ENCODE peak calls at places on chromosomes 6 and 20, in five cellular contexts. T is CD4-positive, alpha-beta memory T cell; Q is psoas muscle; F is neural progenitor cell; Y is uterus. K is an unnamed sample.

GRCh38 chr6:20540683-20541082 is 6.4 kb downstream of the CDKAL1 start:
- DNase-seq in T (no peak), Q (no peak), F (no peak), Y (no peak), K (no peak)

GRCh38 chr6:15427360-15428070 is 181.6 kb downstream of the JARID2 start:
- DNase-seq in T (no peak), Q (no peak), F (no peak), Y (no peak), K (no peak)

GRCh38 chr6:108078191-108078590 is 3.6 kb upstream of the OSTM1 start:
- DNase-seq in T (no peak), Q (no peak), F (no peak), Y (no peak), K (no peak)

GRCh38 chr20:34639755-34640222 is 37.1 kb downstream of the PIGU start:
- DNase-seq in T (no peak), Q (no peak), F (no peak), Y (no peak), K (no peak)

GRCh38 chr6:12962529-12962928 is 246.0 kb downstream of the PHACTR1 start:
- DNase-seq in T (no peak), Q (no peak), F (no peak), Y (no peak), K (no peak)

GRCh38 chr6:156780117-156780641 is 3.0 kb downstream of the ARID1B start:
- DNase-seq in T (peak; percentile 70), Q (no peak), F (peak; percentile 80), Y (peak; percentile 43), K (peak; percentile 69)

GRCh38 chr6:135640449-135641111 is 143.0 kb upstream of the AHI1 start:
- DNase-seq in T (no peak), Q (no peak), F (no peak), Y (no peak), K (no peak)

GRCh38 chr6:90502866-90503407 is 83.9 kb downstream of the MAP3K7 start:
- DNase-seq in T (no peak), Q (no peak), F (peak; percentile 71), Y (no peak), K (peak; percentile 39)

GRCh38 chr20:35327074-35327976 is 35.1 kb upstream of the FAM83C start:
- DNase-seq in T (no peak), Q (no peak), F (no peak), Y (no peak), K (peak; percentile 92)

GRCh38 chr6:44073612-44074382 is 53.5 kb downstream of the MRPL14 start:
- DNase-seq in T (no peak), Q (no peak), F (no peak), Y (no peak), K (peak; percentile 47)

GRCh38 chr6:39076993-39077535 is 28.5 kb downstream of the GLP1R start:
- DNase-seq in T (no peak), Q (no peak), F (no peak), Y (no peak), K (no peak)

GRCh38 chr20:38184098-38184497 is 19.0 kb upstream of the TGM2 start:
- DNase-seq in T (no peak), Q (no peak), F (no peak), Y (no peak), K (peak; percentile 69)

GRCh38 chr20:57653546-57653900 is 33.3 kb upstream of the ZBP1 start:
- DNase-seq in T (no peak), Q (peak; percentile 50), F (no peak), Y (no peak), K (no peak)

GRCh38 chr20:25006431-25007167 is 14.0 kb upstream of the APMAP start:
- DNase-seq in T (no peak), Q (peak; percentile 41), F (no peak), Y (no peak), K (no peak)

GRCh38 chr6:35427851-35428321 is 24.3 kb upstream of the FANCE start:
- DNase-seq in T (no peak), Q (no peak), F (no peak), Y (no peak), K (no peak)

GRCh38 chr20:58938541-58938940 is 42.5 kb upstream of the NELFCD start:
- DNase-seq in T (no peak), Q (no peak), F (no peak), Y (no peak), K (no peak)

GRCh38 chr6:41584205-41584604 is 38.0 kb downstream of the FOXP4 start:
- DNase-seq in T (no peak), Q (no peak), F (no peak), Y (no peak), K (no peak)

GRCh38 chr6:41586564-41586963 is 40.4 kb downstream of the FOXP4 start:
- DNase-seq in T (no peak), Q (no peak), F (no peak), Y (no peak), K (no peak)

GRCh38 chr6:41587223-41587879 is 41.2 kb downstream of the FOXP4 start:
- DNase-seq in T (no peak), Q (no peak), F (no peak), Y (no peak), K (no peak)

GRCh38 chr6:41584668-41585205 is 38.6 kb downstream of the FOXP4 start:
- DNase-seq in T (no peak), Q (no peak), F (peak; percentile 69), Y (no peak), K (peak; percentile 91)

DNA sequence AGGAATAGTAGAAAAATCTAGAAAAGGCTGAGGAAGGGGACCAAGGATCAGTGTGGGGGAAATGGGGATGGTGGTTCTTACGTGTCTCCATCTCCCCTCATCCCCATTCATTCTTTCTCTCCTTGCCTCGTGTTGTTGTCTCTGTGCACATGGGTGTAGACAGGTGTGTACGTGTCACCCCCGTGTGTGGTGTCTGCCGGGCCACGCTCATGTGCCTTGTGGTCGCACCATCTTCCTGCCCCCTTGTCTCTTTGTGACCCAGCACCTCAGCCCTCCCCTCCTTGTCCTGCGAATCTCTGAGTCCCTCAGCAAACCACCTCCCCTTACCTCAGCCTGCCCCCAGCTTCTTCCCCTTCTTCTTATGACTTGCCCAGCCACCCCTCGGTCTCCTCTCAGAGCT is 39.4 kb downstream of the FOXP4 start:
- DNase-seq in T (no peak), Q (no peak), F (no peak), Y (no peak), K (no peak)
- H3K4me1 ChIP-seq in T (no peaks in the 10 kb centered on the region), Q (peaks cover 22% of the 10 kb centered on the region), F (peaks cover 45% of the 10 kb centered on the region), Y (no peaks in the 10 kb centered on the region), K (peaks cover 49% of the 10 kb centered on the region)

DNA sequence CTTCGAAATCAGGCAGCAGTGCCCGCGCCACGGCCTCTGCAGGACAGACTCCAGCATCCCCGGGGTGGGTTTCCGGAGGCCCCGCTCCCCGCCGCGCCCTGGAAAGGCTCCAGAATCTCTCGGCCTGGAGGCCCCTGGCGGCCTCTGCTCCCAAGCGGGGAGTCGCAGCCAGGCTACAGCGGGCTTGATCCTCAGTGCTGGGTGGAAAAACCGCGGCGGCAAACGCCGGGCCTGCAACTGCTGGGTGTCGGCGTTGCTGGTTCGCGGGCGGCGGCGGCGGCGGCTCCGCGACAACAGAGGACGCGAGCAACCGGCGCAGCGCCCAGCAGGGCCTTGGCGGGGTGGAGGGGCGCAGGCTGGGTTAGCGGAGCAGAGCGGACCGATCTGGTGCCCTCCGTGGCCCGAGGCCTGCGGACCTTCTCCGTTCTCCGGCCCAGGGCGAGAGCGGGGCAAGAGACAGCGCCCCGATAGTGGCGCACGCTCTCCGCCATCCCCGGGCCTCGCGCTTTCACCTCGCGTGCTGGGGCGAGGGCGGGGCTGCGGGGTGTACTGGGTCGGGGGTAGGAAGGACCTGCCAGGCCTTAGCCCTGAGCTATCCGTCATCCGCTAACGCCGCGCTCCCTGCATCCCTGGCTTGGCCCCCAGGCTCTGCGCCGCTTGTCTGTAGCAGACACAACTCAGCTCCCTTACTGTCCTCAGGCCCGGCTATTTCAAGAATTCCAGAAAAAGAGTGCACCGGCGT is 3.4 kb upstream of the ZNF292 start:
- DNase-seq in T (peak; percentile 73), Q (peak; percentile 83), F (peak; percentile 76), Y (peak; percentile 62), K (peak; percentile 75)
- H3K4me3 ChIP-seq in T (peak overlapping the region; percentile 57), Q (peak overlapping the region; percentile 99), F (peak overlapping the region; percentile 35), Y (peak overlapping the region; percentile 55), K (peak overlapping the region; percentile 72)

DNA sequence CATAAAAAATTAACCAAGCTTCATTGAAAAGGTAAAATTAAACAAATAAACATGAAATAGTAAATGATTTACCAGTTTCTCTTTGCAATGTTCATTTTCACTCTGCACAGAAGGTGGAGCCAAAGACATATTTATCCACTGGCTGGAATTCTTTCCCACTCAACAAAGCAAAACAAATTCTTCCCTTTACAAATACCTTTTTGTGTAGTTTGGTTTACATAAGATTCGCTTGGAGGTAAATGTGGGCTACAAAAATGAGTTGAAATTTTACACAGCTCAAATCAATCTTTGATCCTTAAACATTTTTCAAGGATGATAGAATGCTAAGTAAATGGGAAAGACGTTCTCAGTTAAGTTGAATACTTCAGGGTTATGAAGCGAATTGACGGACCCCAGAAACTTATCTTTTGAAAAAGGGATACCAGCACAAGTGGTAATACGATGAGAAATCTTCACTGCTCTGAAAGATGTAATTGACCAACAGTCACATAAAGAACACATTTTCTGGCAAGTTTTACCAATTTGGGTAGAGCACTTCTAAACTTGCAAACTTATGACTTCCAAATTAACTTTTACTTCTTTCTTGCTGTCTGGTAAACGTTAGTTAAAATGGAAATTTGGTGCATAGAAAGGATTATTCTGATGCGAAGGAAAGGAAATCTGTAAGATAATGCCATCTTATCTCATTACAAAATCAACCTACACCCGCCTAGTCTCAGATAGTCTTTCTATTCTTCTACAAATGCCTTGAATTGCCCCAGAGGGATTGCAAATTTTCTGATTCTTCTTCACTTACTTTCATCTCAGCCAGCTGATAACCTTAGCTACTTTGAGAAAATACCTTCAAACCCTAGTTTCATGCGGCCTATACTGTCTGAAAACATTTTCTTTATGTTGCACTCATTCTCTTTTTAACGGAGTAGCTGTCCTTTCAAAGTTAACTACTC is 4.7 kb upstream of the GJA1 start:
- DNase-seq in T (no peak), Q (no peak), F (peak; percentile 59), Y (no peak), K (peak; percentile 47)
- H3K27me3 ChIP-seq in T (peaks cover 5% of the 10 kb centered on the region), Q (no peaks in the 10 kb centered on the region), F (no peaks in the 10 kb centered on the region), Y (no peaks in the 10 kb centered on the region), K (no peaks in the 10 kb centered on the region)

DNA sequence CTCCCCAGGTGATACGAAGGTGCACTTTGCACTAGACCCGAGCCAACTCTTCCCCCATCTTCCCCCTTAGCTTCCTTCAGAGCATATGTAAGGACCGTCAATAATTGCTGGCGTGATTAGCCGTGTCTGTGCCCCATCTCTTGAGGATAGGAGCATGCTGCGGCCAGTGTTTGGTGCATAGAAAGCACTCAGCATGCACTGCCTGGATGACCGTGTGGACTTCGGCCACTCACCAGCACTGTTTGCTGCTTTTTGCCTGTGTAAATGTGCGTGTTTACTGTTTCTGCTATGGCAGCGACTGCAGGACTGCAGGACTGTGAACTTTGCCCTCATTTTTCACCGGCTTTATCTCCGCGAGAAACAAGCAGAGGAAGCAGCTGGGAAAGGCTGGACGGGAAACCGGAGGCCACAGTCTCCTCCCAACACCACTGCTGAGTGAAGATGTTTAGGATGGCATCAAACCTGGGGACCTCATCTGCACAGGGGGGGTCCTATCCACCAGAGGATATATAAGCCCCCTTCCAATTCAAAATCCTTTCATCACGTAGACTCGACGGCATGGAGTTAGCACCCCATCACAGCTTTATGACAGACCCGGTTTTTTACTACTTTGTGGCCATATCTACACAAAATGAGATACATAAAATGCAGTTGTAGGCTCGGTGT is 150.6 kb upstream of the AFDN start:
- DNase-seq in T (no peak), Q (no peak), F (peak; percentile 34), Y (peak; percentile 47), K (peak; percentile 90)
- H3K4me1 ChIP-seq in T (no peaks in the 10 kb centered on the region), Q (peaks cover 4% of the 10 kb centered on the region), F (peaks cover 42% of the 10 kb centered on the region), Y (no peaks in the 10 kb centered on the region), K (peaks cover 58% of the 10 kb centered on the region)

GRCh38 chr6:106972500-106972899 is 2.0 kb downstream of the CD24 start:
- DNase-seq in T (no peak), Q (no peak), F (peak; percentile 83), Y (no peak), K (no peak)
- H3K4me3 ChIP-seq in T (no peak overlapping the region), Q (no peak overlapping the region), F (peak overlapping the region; percentile 96), Y (no peak overlapping the region), K (peak overlapping the region; percentile 0)